ENCODE peak calls at places on chromosome 10, in five cellular contexts. One of them, this sample, is unnamed.

GRCh38 chr10:70381491-70382421 is 669 bp downstream of the LRRC20 start:
- DNase-seq in IMR-90: peak
- DNase-seq in GM12878: no peak
- DNase-seq in K562: peak
- DNase-seq in SK-N-SH: peak
- DNase-seq in this sample: peak

GRCh38 chr10:12937527-12937926 is 64.0 kb downstream of the CCDC3 start:
- DNase-seq in IMR-90: no peak
- DNase-seq in GM12878: no peak
- DNase-seq in SK-N-SH: no peak
- DNase-seq in K562: no peak
- DNase-seq in this sample: no peak

GRCh38 chr10:45602836-45603235 is 69.7 kb downstream of the ZFAND4 start:
- DNase-seq in K562: no peak
- DNase-seq in IMR-90: no peak
- DNase-seq in GM12878: no peak
- DNase-seq in SK-N-SH: no peak
- DNase-seq in this sample: no peak

GRCh38 chr10:124145109-124145860 is 51.9 kb upstream of the CHST15 start:
- DNase-seq in GM12878: no peak
- DNase-seq in K562: no peak
- DNase-seq in IMR-90: no peak
- DNase-seq in SK-N-SH: no peak
- DNase-seq in this sample: no peak

GRCh38 chr10:7752251-7752650 is 35.5 kb downstream of the KIN start:
- DNase-seq in SK-N-SH: no peak
- DNase-seq in IMR-90: no peak
- DNase-seq in GM12878: no peak
- DNase-seq in K562: no peak
- DNase-seq in this sample: no peak

GRCh38 chr10:52785418-52785817 is 12.8 kb upstream of the MBL2 start:
- DNase-seq in IMR-90: no peak
- DNase-seq in K562: no peak
- DNase-seq in SK-N-SH: no peak
- DNase-seq in GM12878: no peak
- DNase-seq in this sample: no peak

GRCh38 chr10:71747808-71748523 is 25.4 kb downstream of the VSIR start:
- DNase-seq in IMR-90: no peak
- DNase-seq in SK-N-SH: no peak
- DNase-seq in GM12878: peak
- DNase-seq in K562: no peak
- DNase-seq in this sample: no peak

GRCh38 chr10:124744047-124744687 is at the start of gene FAM53B:
- DNase-seq in SK-N-SH: peak
- DNase-seq in IMR-90: peak
- DNase-seq in GM12878: no peak
- DNase-seq in K562: peak
- DNase-seq in this sample: peak

GRCh38 chr10:44153901-44154670 is 230.8 kb downstream of the CXCL12 start:
- DNase-seq in GM12878: no peak
- DNase-seq in IMR-90: no peak
- DNase-seq in SK-N-SH: no peak
- DNase-seq in K562: no peak
- DNase-seq in this sample: no peak

GRCh38 chr10:130901311-130902165 is 410.0 kb downstream of the TCERG1L start:
- DNase-seq in K562: peak
- DNase-seq in SK-N-SH: no peak
- DNase-seq in GM12878: no peak
- DNase-seq in IMR-90: no peak
- DNase-seq in this sample: no peak

GRCh38 chr10:17617031-17617911 is at the start of gene HACD1:
- DNase-seq in GM12878: no peak
- DNase-seq in K562: peak
- DNase-seq in SK-N-SH: peak
- DNase-seq in IMR-90: peak
- DNase-seq in this sample: peak

GRCh38 chr10:77304192-77304591 is 333.4 kb downstream of the KCNMA1 start:
- DNase-seq in GM12878: no peak
- DNase-seq in SK-N-SH: no peak
- DNase-seq in K562: no peak
- DNase-seq in IMR-90: no peak
- DNase-seq in this sample: no peak

GRCh38 chr10:3210251-3210650 is 37.7 kb upstream of the PITRM1 start:
- DNase-seq in GM12878: no peak
- DNase-seq in SK-N-SH: no peak
- DNase-seq in K562: no peak
- DNase-seq in IMR-90: no peak
- DNase-seq in this sample: no peak

GRCh38 chr10:3217301-3217700 is 44.7 kb upstream of the PITRM1 start:
- DNase-seq in GM12878: no peak
- DNase-seq in K562: no peak
- DNase-seq in SK-N-SH: no peak
- DNase-seq in IMR-90: peak
- DNase-seq in this sample: no peak

GRCh38 chr10:3213174-3213573 is 40.6 kb upstream of the PITRM1 start:
- DNase-seq in K562: no peak
- DNase-seq in SK-N-SH: no peak
- DNase-seq in GM12878: no peak
- DNase-seq in IMR-90: peak
- DNase-seq in this sample: no peak

GRCh38 chr10:3215336-3215860 is 42.8 kb upstream of the PITRM1 start:
- DNase-seq in IMR-90: no peak
- DNase-seq in K562: no peak
- DNase-seq in SK-N-SH: no peak
- DNase-seq in GM12878: no peak
- DNase-seq in this sample: no peak

DNA sequence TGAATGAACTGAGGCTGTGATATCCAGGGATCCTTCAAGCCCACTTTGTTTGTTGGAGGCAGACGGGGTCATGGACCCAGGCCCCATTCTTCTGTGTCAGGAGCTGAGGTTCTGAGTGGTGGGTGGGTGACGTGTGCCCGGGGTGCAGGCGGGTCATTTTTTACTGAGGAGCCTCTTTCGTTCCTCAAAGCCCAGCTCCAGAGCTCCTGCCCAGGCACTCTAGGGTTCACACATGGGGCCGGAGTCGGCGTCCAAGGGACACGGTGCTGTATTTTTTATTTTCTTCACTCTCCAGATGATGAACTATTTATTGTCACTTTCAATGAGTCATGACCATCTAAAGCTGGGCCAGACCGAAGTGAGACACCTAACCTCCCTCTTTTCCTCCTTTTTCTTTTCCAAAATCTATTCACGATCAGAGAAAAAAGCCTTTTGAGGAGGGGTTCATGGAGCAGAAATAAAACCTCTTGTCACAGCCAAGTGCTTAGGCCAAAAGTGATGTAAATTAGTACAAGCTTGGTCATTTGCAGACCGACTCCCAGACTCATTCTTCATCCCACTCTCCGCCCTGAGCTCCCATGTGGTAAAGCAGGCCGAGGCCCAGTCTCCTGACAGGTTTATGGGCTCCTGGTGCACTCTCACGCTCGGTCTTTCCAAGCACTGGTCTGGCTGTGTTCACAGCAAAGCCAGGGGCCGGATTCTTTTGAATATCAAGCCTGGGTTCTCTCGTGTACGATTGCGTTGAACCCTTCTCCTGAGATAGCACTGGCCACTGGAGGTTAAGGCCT is 41.4 kb upstream of the PITRM1 start:
- DNase-seq in IMR-90: no peak
- DNase-seq in K562: no peak
- DNase-seq in SK-N-SH: no peak
- DNase-seq in GM12878: no peak
- DNase-seq in this sample: no peak
- TF ChIP-seq RCOR1 in IMR-90: no peak
- TF ChIP-seq RCOR1 in K562: no peak
- TF ChIP-seq RCOR1 in SK-N-SH: no peak
- TF ChIP-seq RCOR1 in GM12878: no peak
- TF ChIP-seq RCOR1 in this sample: no peak

GRCh38 chr10:109997233-109997632 is 10.6 kb upstream of the ADD3 start:
- DNase-seq in IMR-90: no peak
- DNase-seq in GM12878: no peak
- DNase-seq in SK-N-SH: no peak
- DNase-seq in K562: no peak
- DNase-seq in this sample: no peak
- TF ChIP-seq RCOR1 in IMR-90: no peak
- TF ChIP-seq RCOR1 in GM12878: no peak
- TF ChIP-seq RCOR1 in SK-N-SH: no peak
- TF ChIP-seq RCOR1 in K562: no peak
- TF ChIP-seq RCOR1 in this sample: no peak

GRCh38 chr10:94125856-94126255 is 132.1 kb downstream of the PLCE1 start:
- DNase-seq in IMR-90: peak
- DNase-seq in K562: no peak
- DNase-seq in SK-N-SH: no peak
- DNase-seq in GM12878: no peak
- DNase-seq in this sample: peak

GRCh38 chr10:94122247-94122646 is 128.5 kb downstream of the PLCE1 start:
- DNase-seq in K562: no peak
- DNase-seq in SK-N-SH: no peak
- DNase-seq in GM12878: no peak
- DNase-seq in IMR-90: peak
- DNase-seq in this sample: no peak

DNA sequence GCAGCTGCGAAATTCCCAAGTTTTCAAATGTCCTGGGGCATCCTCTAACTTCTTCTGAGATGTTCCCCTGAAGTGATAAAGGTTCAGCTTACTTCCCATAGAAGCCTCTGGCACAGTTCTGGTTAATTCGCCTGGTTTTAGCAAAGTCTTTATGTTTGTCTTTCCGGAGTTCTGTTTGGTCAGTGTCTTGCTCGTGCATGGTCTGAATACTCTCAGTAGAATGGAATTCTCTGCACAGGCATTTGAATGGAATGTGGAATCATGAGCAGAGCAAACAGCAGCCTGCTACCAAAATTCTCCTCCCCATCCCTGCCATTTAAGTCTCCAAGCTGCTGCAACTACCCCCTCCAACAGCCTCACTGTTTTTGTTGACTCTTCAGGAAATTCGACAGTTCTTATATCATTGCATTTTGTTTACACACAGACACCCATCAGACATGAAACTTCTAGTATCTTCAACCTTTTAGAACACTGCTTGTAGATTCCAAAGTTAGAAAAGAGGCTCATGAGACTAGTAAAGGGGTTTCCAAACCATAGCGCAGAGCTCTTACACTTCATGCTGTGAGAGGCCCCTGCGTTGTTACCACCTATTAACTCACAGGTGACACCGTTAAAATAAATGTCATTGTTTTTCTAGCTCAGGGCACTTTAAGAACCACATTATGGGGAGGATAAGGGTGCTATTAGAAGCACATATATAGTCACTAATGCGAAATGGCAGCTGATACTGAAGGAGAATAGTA is 129.7 kb downstream of the PLCE1 start:
- DNase-seq in IMR-90: peak
- DNase-seq in SK-N-SH: no peak
- DNase-seq in GM12878: no peak
- DNase-seq in K562: no peak
- DNase-seq in this sample: peak
- TF ChIP-seq RCOR1 in IMR-90: no peak
- TF ChIP-seq RCOR1 in SK-N-SH: no peak
- TF ChIP-seq RCOR1 in GM12878: no peak
- TF ChIP-seq RCOR1 in K562: no peak
- TF ChIP-seq RCOR1 in this sample: no peak

GRCh38 chr10:59865101-59865500 is 41.3 kb downstream of the CCDC6 start:
- DNase-seq in IMR-90: peak
- DNase-seq in SK-N-SH: no peak
- DNase-seq in GM12878: no peak
- DNase-seq in K562: peak
- DNase-seq in this sample: peak

GRCh38 chr10:59859570-59859969 is 46.8 kb downstream of the CCDC6 start:
- DNase-seq in GM12878: no peak
- DNase-seq in K562: no peak
- DNase-seq in IMR-90: no peak
- DNase-seq in SK-N-SH: no peak
- DNase-seq in this sample: no peak

GRCh38 chr10:59867590-59867989 is 38.8 kb downstream of the CCDC6 start:
- DNase-seq in SK-N-SH: no peak
- DNase-seq in K562: no peak
- DNase-seq in GM12878: no peak
- DNase-seq in IMR-90: no peak
- DNase-seq in this sample: no peak

GRCh38 chr10:59868974-59869940 is 37.1 kb downstream of the CCDC6 start:
- DNase-seq in IMR-90: no peak
- DNase-seq in GM12878: no peak
- DNase-seq in K562: no peak
- DNase-seq in SK-N-SH: no peak
- DNase-seq in this sample: no peak

GRCh38 chr10:59864141-59864962 is 42.0 kb downstream of the CCDC6 start:
- DNase-seq in IMR-90: no peak
- DNase-seq in K562: no peak
- DNase-seq in SK-N-SH: no peak
- DNase-seq in GM12878: no peak
- DNase-seq in this sample: no peak
- TF ChIP-seq RCOR1 in IMR-90: no peak
- TF ChIP-seq RCOR1 in K562: no peak
- TF ChIP-seq RCOR1 in SK-N-SH: no peak
- TF ChIP-seq RCOR1 in GM12878: no peak
- TF ChIP-seq RCOR1 in this sample: no peak

GRCh38 chr10:21343087-21343486 is 182.4 kb downstream of the SKIDA1 start:
- DNase-seq in K562: no peak
- DNase-seq in GM12878: no peak
- DNase-seq in SK-N-SH: no peak
- DNase-seq in IMR-90: no peak
- DNase-seq in this sample: no peak
- TF ChIP-seq RCOR1 in K562: no peak
- TF ChIP-seq RCOR1 in GM12878: no peak
- TF ChIP-seq RCOR1 in SK-N-SH: no peak
- TF ChIP-seq RCOR1 in IMR-90: no peak
- TF ChIP-seq RCOR1 in this sample: no peak

GRCh38 chr10:106836923-106837322 is 327.6 kb downstream of the SORCS1 start:
- DNase-seq in K562: no peak
- DNase-seq in GM12878: peak
- DNase-seq in SK-N-SH: no peak
- DNase-seq in IMR-90: no peak
- DNase-seq in this sample: no peak
- TF ChIP-seq RCOR1 in K562: no peak
- TF ChIP-seq RCOR1 in GM12878: no peak
- TF ChIP-seq RCOR1 in SK-N-SH: no peak
- TF ChIP-seq RCOR1 in IMR-90: no peak
- TF ChIP-seq RCOR1 in this sample: no peak

DNA sequence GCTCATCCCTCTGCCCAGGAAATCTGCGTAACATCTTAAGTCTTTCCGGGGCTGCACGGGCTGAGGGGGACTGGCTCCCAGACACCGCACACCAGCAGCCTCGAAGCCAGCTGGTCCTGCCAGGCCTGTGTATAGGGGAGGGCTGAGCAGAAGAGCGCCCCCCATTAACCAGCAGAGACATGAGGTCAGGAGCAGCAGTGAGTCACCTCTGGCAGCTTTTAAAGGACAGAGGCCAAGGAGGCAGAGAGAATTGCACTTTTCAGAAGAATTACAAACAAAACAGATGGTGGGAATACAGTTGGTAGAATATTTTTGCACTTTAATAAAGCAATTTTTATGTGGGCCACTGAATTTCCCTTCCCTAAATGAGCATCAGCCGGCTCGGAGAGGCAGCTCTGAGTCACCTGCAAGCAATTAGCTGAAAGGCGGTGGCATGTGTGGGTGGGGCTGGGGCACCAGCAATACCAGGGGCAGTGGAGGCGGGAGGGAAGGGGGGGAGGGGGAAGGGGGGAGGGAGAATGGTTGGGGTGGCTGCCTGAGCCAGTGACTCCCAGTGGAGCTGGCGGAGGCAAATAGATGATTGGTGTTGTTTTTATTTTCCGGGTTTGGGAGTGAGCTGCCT is 39.1 kb downstream of the GOLGA7B start:
- DNase-seq in K562: peak
- DNase-seq in IMR-90: peak
- DNase-seq in GM12878: no peak
- DNase-seq in SK-N-SH: peak
- DNase-seq in this sample: peak
- TF ChIP-seq RCOR1 in K562: no peak
- TF ChIP-seq RCOR1 in IMR-90: no peak
- TF ChIP-seq RCOR1 in GM12878: no peak
- TF ChIP-seq RCOR1 in SK-N-SH: no peak
- TF ChIP-seq RCOR1 in this sample: no peak